ENCODE peak calls at places on chromosomes 6 and 20, in nine cellular contexts. A, U, Z, T, R, W, L, M and J are unnamed samples.

GRCh38 chr20:24629668-24630067 is 160.2 kb downstream of the SYNDIG1 start:
- DNase-seq in A (peak), U (no peak), Z (no peak), T (no peak), R (no peak), W (no peak), L (no peak), M (no peak), J (no peak)

GRCh38 chr20:19885981-19886665 is 128.1 kb downstream of the RIN2 start:
- DNase-seq in A (peak), U (no peak), Z (no peak), T (no peak), R (peak), W (no peak), L (peak), M (peak), J (peak)

GRCh38 chr20:1430004-1430451 is 36.6 kb downstream of the NSFL1C start:
- DNase-seq in A (peak), U (no peak), Z (no peak), T (peak), R (no peak), W (no peak), L (no peak), M (no peak), J (no peak)

GRCh38 chr6:98946877-98947410 is 802 bp downstream of the FBXL4 start:
- DNase-seq in A (peak), U (peak), Z (peak), T (no peak), R (no peak), W (peak), L (no peak), M (no peak), J (peak)

GRCh38 chr20:35503281-35503680 is 26.2 kb downstream of the C20orf173 start:
- DNase-seq in A (no peak), U (no peak), Z (no peak), T (no peak), R (no peak), W (no peak), L (no peak), M (no peak), J (no peak)

GRCh38 chr6:150495126-150495525 is 104.6 kb upstream of the PLEKHG1 start:
- DNase-seq in A (no peak), U (no peak), Z (no peak), T (no peak), R (no peak), W (no peak), L (no peak), M (no peak), J (no peak)

GRCh38 chr6:170176621-170177382 is 114.1 kb downstream of the DLL1 start:
- DNase-seq in A (no peak), U (no peak), Z (no peak), T (no peak), R (no peak), W (no peak), L (no peak), M (no peak), J (peak)

GRCh38 chr6:142570221-142570671 is 268.4 kb downstream of the ADGRG6 start:
- DNase-seq in A (no peak), U (no peak), Z (no peak), T (peak), R (peak), W (no peak), L (no peak), M (peak), J (no peak)

GRCh38 chr20:10982692-10983091 is 308.9 kb upstream of the JAG1 start:
- DNase-seq in A (peak), U (peak), Z (no peak), T (peak), R (peak), W (no peak), L (no peak), M (peak), J (peak)

GRCh38 chr20:53157443-53158408 is 185.6 kb downstream of the TSHZ2 start:
- DNase-seq in A (peak), U (no peak), Z (peak), T (no peak), R (no peak), W (peak), L (peak), M (peak), J (no peak)

GRCh38 chr6:33116881-33117711 is 41.3 kb downstream of the HLA-DPB1 start:
- DNase-seq in A (peak), U (no peak), Z (no peak), T (no peak), R (no peak), W (no peak), L (peak), M (no peak), J (no peak)

GRCh38 chr6:73030257-73030656 is 195.0 kb downstream of the KHDC1L start:
- DNase-seq in A (no peak), U (no peak), Z (no peak), T (no peak), R (no peak), W (no peak), L (no peak), M (no peak), J (no peak)

GRCh38 chr20:46388201-46388836 is 18.1 kb downstream of the ELMO2 start:
- DNase-seq in A (no peak), U (no peak), Z (no peak), T (no peak), R (no peak), W (no peak), L (no peak), M (no peak), J (no peak)

GRCh38 chr20:17499041-17499440 is 32.1 kb downstream of the BFSP1 start:
- DNase-seq in A (peak), U (no peak), Z (no peak), T (peak), R (peak), W (no peak), L (no peak), M (peak), J (no peak)

GRCh38 chr6:130602151-130602770 is 224.9 kb upstream of the SMLR1 start:
- DNase-seq in A (peak), U (no peak), Z (no peak), T (peak), R (peak), W (no peak), L (no peak), M (peak), J (peak)

GRCh38 chr6:135182120-135182992 is 1.2 kb downstream of the MYB start:
- DNase-seq in A (peak), U (no peak), Z (peak), T (no peak), R (no peak), W (no peak), L (peak), M (no peak), J (no peak)

GRCh38 chr20:21529863-21530262 is 16.0 kb upstream of the NKX2-2 start:
- DNase-seq in A (no peak), U (no peak), Z (no peak), T (no peak), R (no peak), W (no peak), L (peak), M (no peak), J (no peak)
- TF ChIP-seq CTCF in A (no peak), U (no peak), Z (peak), T (no peak), R (peak), W (peak), L (peak), M (no peak), J (no peak)

GRCh38 chr6:16776394-16777017 is 15.2 kb upstream of the ATXN1 start:
- DNase-seq in A (peak), U (no peak), Z (no peak), T (no peak), R (no peak), W (no peak), L (no peak), M (no peak), J (peak)
- TF ChIP-seq CTCF in A (no peak), U (no peak), Z (no peak), T (no peak), R (no peak), W (no peak), L (peak), M (peak), J (no peak)

GRCh38 chr6:88008821-88009220 is 38.8 kb upstream of the SPACA1 start:
- DNase-seq in A (no peak), U (no peak), Z (no peak), T (no peak), R (peak), W (no peak), L (no peak), M (peak), J (no peak)

GRCh38 chr6:88008411-88008810 is 39.2 kb upstream of the SPACA1 start:
- DNase-seq in A (no peak), U (no peak), Z (no peak), T (no peak), R (peak), W (no peak), L (no peak), M (peak), J (no peak)

GRCh38 chr6:88013015-88013414 is 34.6 kb upstream of the SPACA1 start:
- DNase-seq in A (no peak), U (no peak), Z (no peak), T (no peak), R (no peak), W (peak), L (no peak), M (no peak), J (no peak)

DNA sequence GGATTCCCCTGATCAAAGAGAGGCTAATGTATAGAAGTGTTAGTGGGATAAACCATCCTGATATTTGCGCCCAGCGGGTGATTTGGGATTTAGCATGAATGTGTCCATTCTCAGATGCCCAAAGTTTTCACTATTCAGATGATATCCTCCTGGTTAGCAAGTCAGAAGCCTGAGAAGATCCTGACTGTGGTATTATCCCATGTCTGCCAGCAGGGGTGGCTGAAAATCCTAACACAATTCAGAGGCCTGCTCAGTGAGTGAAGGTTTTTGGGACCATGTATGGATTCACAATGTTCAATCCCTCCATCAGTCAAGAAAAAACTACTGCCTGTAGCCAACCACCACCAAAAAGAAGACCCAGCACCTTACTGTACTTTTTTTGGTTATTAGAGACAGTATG is 34.1 kb upstream of the SPACA1 start:
- DNase-seq in A (no peak), U (no peak), Z (no peak), T (no peak), R (no peak), W (no peak), L (no peak), M (no peak), J (no peak)
- TF ChIP-seq CTCF in A (no peak), U (no peak), Z (no peak), T (no peak), R (peak), W (peak), L (peak), M (peak), J (no peak)

DNA sequence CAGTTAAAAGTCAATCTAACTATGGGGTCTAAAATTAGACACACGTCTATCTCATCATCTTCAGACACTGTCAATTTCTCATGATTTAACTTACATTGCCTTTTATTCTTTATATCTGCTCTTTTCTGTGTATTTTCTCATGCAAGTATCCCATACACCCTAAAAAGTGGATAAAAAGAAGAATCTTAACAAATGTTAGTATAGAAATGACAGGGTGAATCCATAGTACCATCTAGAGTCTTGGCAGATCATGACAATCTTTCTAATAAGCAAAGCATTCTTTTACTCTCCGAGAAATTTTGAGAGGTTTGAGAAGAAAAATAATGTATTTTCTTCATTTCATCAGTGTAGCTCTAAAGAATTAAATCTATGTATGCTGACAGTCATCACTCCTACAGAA is 382.7 kb downstream of the C6orf118 start:
- DNase-seq in A (peak), U (no peak), Z (no peak), T (no peak), R (no peak), W (no peak), L (no peak), M (no peak), J (no peak)
- TF ChIP-seq CTCF in A (no peak), U (no peak), Z (no peak), T (no peak), R (peak), W (peak), L (peak), M (no peak), J (no peak)

GRCh38 chr6:36976931-36977330 is 9.1 kb downstream of the MTCH1 start:
- DNase-seq in A (no peak), U (no peak), Z (no peak), T (no peak), R (no peak), W (no peak), L (no peak), M (no peak), J (no peak)
- TF ChIP-seq CTCF in A (no peak), U (no peak), Z (no peak), T (no peak), R (no peak), W (no peak), L (no peak), M (no peak), J (no peak)

GRCh38 chr6:102764317-102764716 is 1370.8 kb downstream of the GRIK2 start:
- DNase-seq in A (no peak), U (no peak), Z (no peak), T (no peak), R (no peak), W (no peak), L (no peak), M (no peak), J (no peak)

GRCh38 chr6:102763886-102764285 is 1370.4 kb downstream of the GRIK2 start:
- DNase-seq in A (no peak), U (no peak), Z (no peak), T (no peak), R (no peak), W (no peak), L (no peak), M (no peak), J (no peak)

GRCh38 chr6:102759415-102759814 is 1365.9 kb downstream of the GRIK2 start:
- DNase-seq in A (no peak), U (no peak), Z (no peak), T (no peak), R (no peak), W (no peak), L (no peak), M (no peak), J (no peak)
- TF ChIP-seq CTCF in A (no peak), U (no peak), Z (no peak), T (no peak), R (no peak), W (no peak), L (no peak), M (no peak), J (no peak)

GRCh38 chr6:36347635-36348034 is 10.9 kb upstream of the BNIP5 start:
- DNase-seq in A (peak), U (no peak), Z (no peak), T (no peak), R (peak), W (no peak), L (no peak), M (peak), J (no peak)
- TF ChIP-seq CTCF in A (no peak), U (no peak), Z (no peak), T (no peak), R (no peak), W (no peak), L (no peak), M (no peak), J (no peak)

GRCh38 chr6:79602859-79603258 is 28.3 kb upstream of the SH3BGRL2 start:
- DNase-seq in A (no peak), U (no peak), Z (no peak), T (no peak), R (no peak), W (no peak), L (no peak), M (no peak), J (no peak)
- TF ChIP-seq CTCF in A (no peak), U (no peak), Z (no peak), T (no peak), R (no peak), W (no peak), L (no peak), M (no peak), J (no peak)

DNA sequence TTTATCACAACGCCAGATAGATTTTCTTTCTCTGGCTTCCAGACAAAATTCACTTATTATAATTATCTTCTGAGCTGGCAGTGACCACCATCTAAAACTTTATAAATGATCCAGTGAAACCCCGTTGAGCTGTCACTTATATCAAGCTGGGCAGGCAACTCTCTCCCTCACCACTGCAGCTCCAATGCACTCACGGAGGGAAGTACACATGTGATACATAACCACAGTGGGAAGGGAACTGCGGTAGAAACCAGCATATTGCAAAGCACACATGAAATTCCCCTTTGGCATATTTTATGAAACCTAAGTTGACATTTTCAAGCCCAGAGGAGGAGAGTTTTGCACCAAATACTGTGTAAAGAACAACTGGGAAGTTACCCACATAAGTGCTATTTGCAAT is 536.9 kb downstream of the HACE1 start:
- DNase-seq in A (peak), U (no peak), Z (no peak), T (no peak), R (no peak), W (no peak), L (no peak), M (no peak), J (no peak)
- TF ChIP-seq CTCF in A (no peak), U (no peak), Z (no peak), T (no peak), R (no peak), W (no peak), L (no peak), M (no peak), J (no peak)